ENCODE peak calls at places on chromosomes 13 and 19, in four cellular contexts. One of them, this sample, is unnamed.

GRCh38 chr19:6632002-6632621 is 37.8 kb downstream of the TNFSF14 start:
- DNase-seq in heart left ventricle: no peak
- DNase-seq in A549: peak
- DNase-seq in SK-N-SH: peak
- DNase-seq in this sample: peak

GRCh38 chr19:17733127-17733526 is 13.8 kb downstream of the MAP1S start:
- DNase-seq in A549: no peak
- DNase-seq in heart left ventricle: no peak
- DNase-seq in SK-N-SH: peak
- DNase-seq in this sample: no peak

GRCh38 chr13:32659736-32660135 is 73.5 kb downstream of the PDS5B start:
- DNase-seq in A549: no peak
- DNase-seq in heart left ventricle: no peak
- DNase-seq in SK-N-SH: no peak
- DNase-seq in this sample: no peak

GRCh38 chr19:4061178-4061682 is 5.5 kb downstream of the ZBTB7A start:
- DNase-seq in heart left ventricle: peak
- DNase-seq in SK-N-SH: no peak
- DNase-seq in A549: peak
- DNase-seq in this sample: peak

GRCh38 chr13:31898383-31899071 is 133.0 kb upstream of the FRY start:
- DNase-seq in SK-N-SH: no peak
- DNase-seq in A549: no peak
- DNase-seq in heart left ventricle: no peak
- DNase-seq in this sample: no peak

GRCh38 chr13:27203854-27204253 is 32.2 kb upstream of the USP12 start:
- DNase-seq in heart left ventricle: no peak
- DNase-seq in SK-N-SH: no peak
- DNase-seq in A549: peak
- DNase-seq in this sample: no peak

GRCh38 chr13:41603917-41604316 is 146.6 kb downstream of the RGCC start:
- DNase-seq in heart left ventricle: no peak
- DNase-seq in A549: peak
- DNase-seq in SK-N-SH: no peak
- DNase-seq in this sample: no peak

GRCh38 chr13:35278917-35279316 is 197.6 kb downstream of the MAB21L1 start:
- DNase-seq in A549: no peak
- DNase-seq in heart left ventricle: no peak
- DNase-seq in SK-N-SH: no peak
- DNase-seq in this sample: no peak

DNA sequence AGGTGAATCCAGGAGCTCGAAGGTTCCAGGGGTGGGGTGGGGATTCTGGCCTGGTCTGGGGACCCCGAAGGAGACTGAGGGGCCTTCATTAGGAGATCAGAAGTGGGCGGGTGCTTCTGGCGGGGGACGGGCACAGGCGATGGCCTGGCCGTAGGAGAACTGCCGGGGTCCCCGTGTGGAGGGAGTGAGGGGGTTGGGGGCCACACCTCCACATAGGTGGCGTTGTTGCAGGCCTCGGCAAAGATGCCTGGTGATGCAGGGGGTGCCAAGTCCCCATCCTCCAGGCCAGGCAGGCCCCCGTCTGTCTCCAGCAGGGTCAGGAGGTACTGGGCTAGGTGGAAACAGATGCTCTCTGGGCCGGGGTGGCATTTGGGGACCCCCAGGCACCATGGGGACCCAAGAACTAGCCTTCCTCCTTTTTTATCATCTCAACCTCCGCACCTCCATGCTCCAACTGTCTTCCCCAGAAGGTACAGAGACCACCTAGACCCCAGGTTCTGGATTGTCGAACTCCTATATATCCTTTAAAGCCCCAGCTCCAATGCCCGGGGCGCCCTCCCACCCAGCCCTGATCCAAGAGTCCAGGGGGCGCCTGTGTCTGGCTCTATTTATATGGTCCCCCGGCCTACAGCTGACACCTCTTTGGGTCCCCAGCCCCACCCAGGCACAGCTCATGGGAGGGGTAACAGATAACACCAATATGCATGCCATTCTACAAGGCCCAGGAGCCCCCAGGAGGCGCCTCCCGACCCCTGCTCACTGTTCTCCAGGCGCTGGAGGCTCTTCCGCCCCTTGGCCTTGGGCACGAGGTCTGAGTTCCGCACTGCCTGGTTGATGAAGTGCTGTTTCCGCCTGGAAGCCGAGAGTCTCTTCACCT is 8.2 kb downstream of the RNU6-9 start:
- DNase-seq in heart left ventricle: no peak
- DNase-seq in SK-N-SH: no peak
- DNase-seq in A549: no peak
- DNase-seq in this sample: no peak
- TF ChIP-seq CTCF in heart left ventricle: no peak
- TF ChIP-seq CTCF in SK-N-SH: no peak
- TF ChIP-seq CTCF in A549: no peak
- TF ChIP-seq CTCF in this sample: no peak

DNA sequence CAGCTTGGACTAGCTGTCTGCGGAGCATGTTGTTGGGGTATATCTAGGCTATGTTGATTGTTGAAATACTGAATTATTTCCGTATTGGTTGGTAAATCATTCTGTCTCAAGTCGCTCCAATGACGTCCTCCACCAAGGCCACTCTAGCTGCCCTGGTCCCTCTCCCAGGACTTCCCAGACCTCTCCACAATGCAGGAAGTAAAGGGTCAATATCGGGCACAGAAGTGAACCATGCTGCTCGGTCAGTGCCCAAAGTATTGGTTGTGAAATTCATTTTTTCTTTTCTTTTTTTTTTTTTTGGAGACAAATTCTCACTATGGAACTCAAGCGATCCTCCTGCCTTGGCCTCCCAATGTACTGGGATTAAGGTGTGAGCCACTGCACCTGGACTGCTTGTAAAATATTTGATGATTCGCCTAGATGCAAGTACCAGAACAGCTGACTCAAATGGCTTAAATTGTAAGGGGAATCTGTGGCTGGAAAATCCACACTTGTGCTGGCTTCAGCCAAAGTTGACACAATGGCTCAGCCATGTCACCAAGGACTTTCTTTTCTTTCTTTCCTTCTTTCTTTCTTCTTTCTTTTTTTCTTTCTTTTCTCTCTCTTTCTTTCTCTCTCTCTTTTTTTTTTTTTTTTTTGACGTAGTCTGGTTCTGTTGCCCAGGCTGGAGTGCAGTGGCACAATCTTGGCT is 43.7 kb downstream of the NUMBL start:
- DNase-seq in heart left ventricle: no peak
- DNase-seq in SK-N-SH: no peak
- DNase-seq in A549: peak
- DNase-seq in this sample: peak
- H3K27ac ChIP-seq in heart left ventricle: peak
- H3K27ac ChIP-seq in SK-N-SH: peak
- H3K27ac ChIP-seq in A549: peak
- H3K27ac ChIP-seq in this sample: no peak

GRCh38 chr19:28472111-28472510 is 740.8 kb downstream of the UQCRFS1 start:
- DNase-seq in SK-N-SH: no peak
- DNase-seq in A549: no peak
- DNase-seq in heart left ventricle: no peak
- DNase-seq in this sample: no peak

GRCh38 chr19:28466107-28467045 is 746.6 kb downstream of the UQCRFS1 start:
- DNase-seq in SK-N-SH: peak
- DNase-seq in A549: peak
- DNase-seq in heart left ventricle: peak
- DNase-seq in this sample: peak

GRCh38 chr19:28465317-28466086 is 747.4 kb downstream of the UQCRFS1 start:
- DNase-seq in A549: no peak
- DNase-seq in SK-N-SH: no peak
- DNase-seq in heart left ventricle: no peak
- DNase-seq in this sample: no peak

GRCh38 chr19:28469544-28469943 is 743.4 kb downstream of the UQCRFS1 start:
- DNase-seq in heart left ventricle: no peak
- DNase-seq in A549: no peak
- DNase-seq in SK-N-SH: no peak
- DNase-seq in this sample: no peak

DNA sequence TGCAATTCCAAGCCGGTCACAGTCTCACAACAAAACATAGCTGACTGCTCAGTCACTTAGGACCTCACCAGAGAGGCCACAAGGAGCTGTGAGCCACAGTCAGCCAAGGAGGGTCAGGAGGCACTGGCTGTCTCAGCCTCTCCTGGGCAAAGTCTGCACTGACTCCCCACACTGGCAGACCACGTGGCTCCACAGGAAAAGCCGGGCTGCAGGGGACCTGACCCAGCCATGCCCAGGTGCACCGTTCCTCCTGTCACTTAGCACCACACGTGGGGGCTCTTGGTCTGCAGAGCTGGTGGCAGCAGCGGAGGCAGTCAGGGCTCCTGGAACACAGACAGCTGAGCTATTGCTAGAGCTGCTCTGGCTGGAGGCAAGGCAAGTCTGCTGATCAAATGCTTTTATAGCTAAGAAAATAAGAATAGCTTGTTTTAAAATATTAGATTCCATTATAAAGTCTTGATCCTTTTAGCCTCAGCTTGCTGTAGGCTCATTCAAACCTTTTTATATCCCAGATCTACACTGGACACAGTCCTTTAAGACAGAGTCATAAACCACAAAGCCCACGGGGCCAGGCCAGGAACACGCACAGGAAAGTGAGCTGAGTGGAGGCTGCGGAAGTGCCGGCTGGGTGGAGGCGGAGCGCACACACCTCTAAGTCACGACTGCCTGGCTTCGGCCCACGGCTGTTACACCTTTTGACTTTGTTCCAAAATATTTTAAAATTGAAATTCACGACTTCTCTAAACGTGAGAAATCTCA is 744.1 kb downstream of the UQCRFS1 start:
- DNase-seq in A549: no peak
- DNase-seq in SK-N-SH: no peak
- DNase-seq in heart left ventricle: no peak
- DNase-seq in this sample: no peak
- TF ChIP-seq CTCF in A549: no peak
- TF ChIP-seq CTCF in SK-N-SH: no peak
- TF ChIP-seq CTCF in heart left ventricle: no peak
- TF ChIP-seq CTCF in this sample: no peak

GRCh38 chr19:57769345-57770131 is at the start of gene ZNF586:
- DNase-seq in A549: peak
- DNase-seq in SK-N-SH: peak
- DNase-seq in heart left ventricle: peak
- DNase-seq in this sample: peak
- H3K27ac ChIP-seq in A549: peak
- H3K27ac ChIP-seq in SK-N-SH: no peak
- H3K27ac ChIP-seq in heart left ventricle: peak
- H3K27ac ChIP-seq in this sample: no peak

GRCh38 chr19:10567696-10568443 is 909 bp downstream of the CDKN2D start:
- DNase-seq in heart left ventricle: no peak
- DNase-seq in A549: no peak
- DNase-seq in SK-N-SH: no peak
- DNase-seq in this sample: no peak

GRCh38 chr19:10566658-10567410 is 1.0 kb upstream of the KRI1 start:
- DNase-seq in SK-N-SH: no peak
- DNase-seq in heart left ventricle: no peak
- DNase-seq in A549: no peak
- DNase-seq in this sample: peak

GRCh38 chr19:10566408-10566657 is 523 bp upstream of the KRI1 start:
- DNase-seq in SK-N-SH: no peak
- DNase-seq in A549: no peak
- DNase-seq in heart left ventricle: no peak
- DNase-seq in this sample: no peak

GRCh38 chr19:10565028-10565566 is 713 bp downstream of the KRI1 start:
- DNase-seq in SK-N-SH: peak
- DNase-seq in heart left ventricle: no peak
- DNase-seq in A549: peak
- DNase-seq in this sample: peak

GRCh38 chr19:10565567-10566407 is at the start of gene KRI1:
- DNase-seq in SK-N-SH: peak
- DNase-seq in A549: peak
- DNase-seq in heart left ventricle: peak
- DNase-seq in this sample: peak
- TF ChIP-seq CTCF in SK-N-SH: no peak
- TF ChIP-seq CTCF in A549: no peak
- TF ChIP-seq CTCF in heart left ventricle: peak
- TF ChIP-seq CTCF in this sample: peak

GRCh38 chr13:108182652-108183051 is 32.7 kb downstream of the LIG4 start:
- DNase-seq in heart left ventricle: no peak
- DNase-seq in SK-N-SH: no peak
- DNase-seq in A549: no peak
- DNase-seq in this sample: no peak

GRCh38 chr13:108178105-108178504 is 37.2 kb downstream of the LIG4 start:
- DNase-seq in SK-N-SH: no peak
- DNase-seq in heart left ventricle: no peak
- DNase-seq in A549: no peak
- DNase-seq in this sample: no peak

DNA sequence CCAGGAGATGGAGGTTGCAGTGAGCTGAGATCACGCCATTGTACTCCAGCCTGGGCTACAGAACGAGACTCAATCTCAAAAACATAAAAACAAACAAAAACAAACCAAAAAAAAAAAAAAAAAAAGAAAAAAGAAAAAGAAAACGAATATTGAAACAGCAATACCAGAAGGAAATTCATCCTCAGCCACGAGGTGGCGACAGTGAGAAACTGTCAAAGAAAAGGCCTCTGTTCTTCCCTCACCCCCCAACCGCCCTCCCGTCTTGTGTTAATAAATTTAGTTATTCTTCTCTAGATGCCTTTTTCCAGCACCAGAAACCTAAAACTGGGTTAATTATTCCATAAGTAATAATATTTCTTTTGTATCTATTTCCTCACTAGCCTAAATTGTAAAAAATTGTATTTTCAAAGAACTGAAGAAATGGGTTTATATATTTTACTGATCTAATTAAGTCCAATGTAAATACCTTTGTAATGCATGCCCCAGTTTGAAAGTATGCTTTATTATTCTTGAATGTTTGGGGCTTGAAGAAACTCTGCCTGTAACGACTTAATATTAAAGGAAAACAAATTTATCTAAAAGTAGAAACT is 38.6 kb downstream of the LIG4 start:
- DNase-seq in A549: peak
- DNase-seq in heart left ventricle: no peak
- DNase-seq in SK-N-SH: peak
- DNase-seq in this sample: no peak
- H3K27ac ChIP-seq in A549: no peak
- H3K27ac ChIP-seq in heart left ventricle: no peak
- H3K27ac ChIP-seq in SK-N-SH: no peak
- H3K27ac ChIP-seq in this sample: no peak

GRCh38 chr13:110949628-110950027 is 34.8 kb upstream of the ANKRD10 start:
- DNase-seq in A549: no peak
- DNase-seq in SK-N-SH: no peak
- DNase-seq in heart left ventricle: no peak
- DNase-seq in this sample: no peak
- TF ChIP-seq CTCF in A549: no peak
- TF ChIP-seq CTCF in SK-N-SH: no peak
- TF ChIP-seq CTCF in heart left ventricle: no peak
- TF ChIP-seq CTCF in this sample: no peak

GRCh38 chr13:95212962-95213850 is 88.0 kb downstream of the ABCC4 start:
- DNase-seq in SK-N-SH: no peak
- DNase-seq in A549: no peak
- DNase-seq in heart left ventricle: no peak
- DNase-seq in this sample: no peak

GRCh38 chr13:95216182-95216581 is 85.1 kb downstream of the ABCC4 start:
- DNase-seq in heart left ventricle: no peak
- DNase-seq in A549: no peak
- DNase-seq in SK-N-SH: no peak
- DNase-seq in this sample: no peak

GRCh38 chr13:95222733-95223018 is 78.6 kb downstream of the ABCC4 start:
- DNase-seq in heart left ventricle: no peak
- DNase-seq in A549: no peak
- DNase-seq in SK-N-SH: no peak
- DNase-seq in this sample: no peak

GRCh38 chr13:95221991-95222732 is 79.1 kb downstream of the ABCC4 start:
- DNase-seq in SK-N-SH: no peak
- DNase-seq in A549: no peak
- DNase-seq in heart left ventricle: no peak
- DNase-seq in this sample: no peak

GRCh38 chr13:95217920-95218830 is 83.1 kb downstream of the ABCC4 start:
- DNase-seq in heart left ventricle: no peak
- DNase-seq in A549: peak
- DNase-seq in SK-N-SH: no peak
- DNase-seq in this sample: no peak
- H3K27ac ChIP-seq in heart left ventricle: no peak
- H3K27ac ChIP-seq in A549: peak
- H3K27ac ChIP-seq in SK-N-SH: no peak
- H3K27ac ChIP-seq in this sample: no peak